ENCODE peak calls at places on chromosome 5, in four cellular contexts. Z is aorta, E is AG04450, F is neural progenitor cell. V is an unnamed sample.

GRCh38 chr5:11075010-11075860 is 314.2 kb upstream of the DAP start:
- DNase-seq in Z (no peak), E (no peak), F (peak), V (peak)

GRCh38 chr5:17221843-17222614 is 4.6 kb downstream of the BASP1 start:
- DNase-seq in E (no peak), F (peak), Z (no peak), V (no peak)

GRCh38 chr5:57215629-57216195 is 41.9 kb downstream of the GPBP1 start:
- DNase-seq in F (no peak), Z (no peak), E (no peak), V (no peak)

GRCh38 chr5:144143625-144144024 is 26.8 kb downstream of the YIPF5 start:
- DNase-seq in Z (no peak), E (no peak), F (no peak), V (no peak)

GRCh38 chr5:56757077-56757476 is 58.3 kb upstream of the MAP3K1 start:
- DNase-seq in F (no peak), E (no peak), Z (no peak), V (no peak)

GRCh38 chr5:9851458-9851857 is 221.3 kb upstream of the TAS2R1 start:
- DNase-seq in F (peak), E (peak), Z (no peak), V (no peak)

GRCh38 chr5:36897616-36898015 is 21.0 kb downstream of the NIPBL start:
- DNase-seq in E (no peak), F (no peak), Z (no peak), V (no peak)

GRCh38 chr5:176481659-176482213 is 33.6 kb downstream of the FAF2 start:
- DNase-seq in Z (no peak), E (no peak), F (no peak), V (no peak)

GRCh38 chr5:117333011-117333410 is 758.4 kb upstream of the SEMA6A start:
- DNase-seq in F (no peak), Z (no peak), E (no peak), V (no peak)

GRCh38 chr5:159735749-159736660 is 180.3 kb upstream of the ADRA1B start:
- DNase-seq in Z (no peak), F (no peak), E (no peak), V (no peak)

GRCh38 chr5:180026320-180026719 is 45.2 kb downstream of the RNF130 start:
- DNase-seq in Z (no peak), E (no peak), F (no peak), V (no peak)

GRCh38 chr5:40334242-40334635 is 345.5 kb upstream of the PTGER4 start:
- DNase-seq in E (no peak), Z (no peak), F (no peak), V (no peak)

GRCh38 chr5:100646011-100646410 is 110.8 kb downstream of the FAM174A start:
- DNase-seq in E (no peak), F (no peak), Z (no peak), V (no peak)

GRCh38 chr5:57681942-57682341 is 199.3 kb upstream of the ACTBL2 start:
- DNase-seq in E (no peak), F (no peak), Z (no peak), V (no peak)

GRCh38 chr5:134268919-134269318 is 43.0 kb upstream of the PPP2CA start:
- DNase-seq in F (no peak), E (no peak), Z (no peak), V (no peak)

GRCh38 chr5:7850241-7850532 is 746 bp downstream of the CFAP90 start:
- DNase-seq in F (no peak), Z (peak), E (no peak), V (peak)

GRCh38 chr5:7851617-7852289 is 820 bp upstream of the CFAP90 start:
- DNase-seq in E (no peak), F (no peak), Z (no peak), V (no peak)

GRCh38 chr5:7849531-7850240 is 1.2 kb downstream of the CFAP90 start:
- DNase-seq in Z (no peak), E (no peak), F (peak), V (peak)

GRCh38 chr5:7851240-7851592 is 283 bp upstream of the CFAP90 start:
- DNase-seq in E (no peak), F (no peak), Z (no peak), V (no peak)

GRCh38 chr5:7850533-7851239 is at the start of gene CFAP90:
- DNase-seq in E (no peak), Z (peak), F (peak), V (peak)
- H3K4me3 ChIP-seq in E (peak), Z (peak), F (peak), V (peak)

GRCh38 chr5:108260858-108261170 is 121.1 kb downstream of the FBXL17 start:
- DNase-seq in Z (no peak), E (no peak), F (no peak), V (no peak)
- H3K4me3 ChIP-seq in Z (no peak), E (no peak), F (no peak), V (no peak)

GRCh38 chr5:150670275-150670960 is 9.4 kb downstream of the MYOZ3 start:
- DNase-seq in E (no peak), Z (no peak), F (peak), V (no peak)

GRCh38 chr5:150670961-150671337 is 9.9 kb downstream of the MYOZ3 start:
- DNase-seq in E (no peak), F (no peak), Z (no peak), V (no peak)

GRCh38 chr5:150672237-150672883 is 11.3 kb downstream of the MYOZ3 start:
- DNase-seq in F (peak), Z (peak), E (no peak), V (peak)

GRCh38 chr5:150672884-150673275 is 11.8 kb downstream of the MYOZ3 start:
- DNase-seq in E (no peak), F (no peak), Z (no peak), V (no peak)

DNA sequence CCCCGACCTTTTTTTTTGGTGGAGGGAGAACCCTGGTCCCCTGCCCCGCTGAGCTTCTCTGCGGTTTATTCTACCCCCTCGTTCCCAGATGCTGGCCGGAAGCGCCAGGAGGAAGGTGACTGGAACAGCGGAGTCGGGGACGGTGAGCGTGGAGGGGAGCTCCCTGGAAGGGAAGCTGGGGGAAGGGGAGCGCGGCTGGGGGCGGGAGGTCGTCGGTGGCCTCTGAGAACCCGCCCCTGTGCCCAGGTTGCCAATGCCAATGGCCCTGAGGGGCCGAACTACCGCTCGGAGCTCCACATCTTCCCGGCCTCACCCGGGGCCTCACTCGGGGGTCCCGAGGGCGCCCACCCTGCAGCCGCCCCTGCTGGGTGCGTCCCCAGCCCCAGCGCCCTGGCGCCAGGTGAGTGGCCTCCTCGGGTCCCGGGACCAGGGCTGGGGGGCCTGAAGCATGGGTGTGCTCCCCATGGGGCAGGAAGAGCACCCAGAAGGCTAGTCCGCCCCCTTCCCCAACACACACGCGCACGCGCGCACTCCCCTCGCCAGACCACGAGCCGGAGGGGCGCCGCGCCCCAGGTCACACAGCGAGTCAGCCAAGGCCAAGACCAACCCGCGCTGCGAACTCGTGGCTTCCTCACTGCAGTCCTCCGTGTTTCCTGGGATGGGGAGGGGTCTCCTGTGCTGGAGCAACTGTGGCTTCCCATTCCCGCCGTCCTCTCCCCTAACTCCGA is 10.6 kb downstream of the MYOZ3 start:
- DNase-seq in Z (peak), F (peak), E (no peak), V (no peak)
- H3K4me3 ChIP-seq in Z (no peak), F (peak), E (peak), V (peak)

GRCh38 chr5:141250576-141250975 is 5.4 kb downstream of the PCDHB15 start:
- DNase-seq in F (peak), E (no peak), Z (no peak), V (no peak)

GRCh38 chr5:141241496-141241895 is 3.7 kb upstream of the PCDHB15 start:
- DNase-seq in E (no peak), Z (no peak), F (no peak), V (no peak)

DNA sequence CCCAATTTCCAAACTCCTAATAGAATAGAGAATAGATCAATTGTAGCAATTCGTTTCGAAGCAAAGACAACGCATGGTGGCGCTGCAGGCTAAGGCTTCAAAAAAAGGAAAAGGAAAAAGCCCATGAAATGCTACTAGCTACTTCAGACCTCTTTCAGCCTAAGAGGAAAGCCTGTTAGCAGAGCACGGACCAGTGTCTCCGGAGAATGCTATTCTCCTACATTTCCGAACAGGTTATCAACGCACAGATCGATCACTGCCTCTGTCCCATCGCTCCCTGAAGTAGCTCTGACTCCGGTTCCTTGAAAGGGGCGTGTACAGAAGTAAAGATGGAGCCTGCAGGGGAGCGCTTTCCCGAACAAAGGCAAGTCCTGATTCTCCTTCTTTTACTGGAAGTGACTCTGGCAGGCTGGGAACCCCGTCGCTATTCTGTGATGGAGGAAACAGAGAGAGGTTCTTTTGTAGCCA is at the start of gene PCDHB15:
- DNase-seq in Z (no peak), F (peak), E (no peak), V (no peak)
- H3K4me3 ChIP-seq in Z (peak), F (peak), E (peak), V (no peak)

GRCh38 chr5:124705577-124705976 is 40.9 kb downstream of the ZNF608 start:
- DNase-seq in F (no peak), E (no peak), Z (no peak), V (no peak)

GRCh38 chr5:124704594-124705284 is 41.7 kb downstream of the ZNF608 start:
- DNase-seq in Z (no peak), F (no peak), E (no peak), V (no peak)

GRCh38 chr5:124706729-124707361 is 39.6 kb downstream of the ZNF608 start:
- DNase-seq in Z (no peak), F (no peak), E (peak), V (peak)

GRCh38 chr5:124706041-124706440 is 40.4 kb downstream of the ZNF608 start:
- DNase-seq in Z (no peak), F (no peak), E (no peak), V (no peak)

GRCh38 chr5:124707516-124707915 is 38.9 kb downstream of the ZNF608 start:
- DNase-seq in Z (no peak), E (no peak), F (no peak), V (no peak)
- H3K4me3 ChIP-seq in Z (no peak), E (no peak), F (peak), V (peak)

DNA sequence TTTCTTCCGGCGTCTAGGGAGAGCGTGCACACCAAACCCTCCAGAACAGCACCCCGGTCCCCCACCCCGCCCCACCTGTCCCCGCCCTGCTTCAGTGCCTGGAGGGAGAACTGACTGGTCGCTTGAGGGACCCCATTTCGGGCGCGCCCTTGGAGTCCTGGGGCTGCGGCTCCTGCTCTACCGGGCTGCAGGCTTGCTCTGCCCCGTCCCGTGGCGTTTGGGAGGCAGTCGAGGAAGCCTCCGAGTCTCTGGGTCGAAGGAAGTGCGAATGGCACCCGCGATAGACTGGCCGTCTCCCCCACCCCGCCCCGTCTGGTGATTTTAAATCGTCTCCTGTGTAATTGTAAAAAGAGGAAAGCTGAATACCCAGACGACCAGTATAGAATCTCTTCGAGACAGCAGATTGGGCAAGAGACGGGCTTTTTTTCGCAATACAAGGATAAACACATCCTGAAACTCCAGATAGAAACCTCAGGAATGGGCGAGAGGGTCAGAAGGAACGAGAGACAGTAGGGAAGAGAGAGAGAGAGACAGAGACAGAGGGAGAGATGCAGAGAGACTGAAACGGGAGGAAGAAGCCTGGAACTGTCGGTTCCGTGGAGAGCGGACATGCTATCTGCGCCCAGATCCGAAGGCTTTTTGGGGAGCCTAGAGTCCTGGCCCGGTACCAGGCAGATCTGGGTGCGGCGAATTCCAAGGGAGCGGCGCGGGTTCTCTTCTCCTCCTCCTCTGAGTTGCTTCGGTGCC is 9.9 kb downstream of the PRDM6 start:
- DNase-seq in Z (no peak), F (peak), E (no peak), V (peak)
- H3K4me3 ChIP-seq in Z (peak), F (peak), E (no peak), V (peak)

GRCh38 chr5:108557686-108558085 is 175.8 kb upstream of the FBXL17 start:
- DNase-seq in Z (no peak), E (no peak), F (no peak), V (no peak)

GRCh38 chr5:108561416-108562204 is 179.7 kb upstream of the FBXL17 start:
- DNase-seq in E (no peak), F (no peak), Z (no peak), V (no peak)

GRCh38 chr5:108564441-108564840 is 182.5 kb upstream of the FBXL17 start:
- DNase-seq in Z (no peak), F (no peak), E (no peak), V (no peak)

GRCh38 chr5:108562205-108562454 is 180.2 kb upstream of the FBXL17 start:
- DNase-seq in E (no peak), F (no peak), Z (no peak), V (no peak)

DNA sequence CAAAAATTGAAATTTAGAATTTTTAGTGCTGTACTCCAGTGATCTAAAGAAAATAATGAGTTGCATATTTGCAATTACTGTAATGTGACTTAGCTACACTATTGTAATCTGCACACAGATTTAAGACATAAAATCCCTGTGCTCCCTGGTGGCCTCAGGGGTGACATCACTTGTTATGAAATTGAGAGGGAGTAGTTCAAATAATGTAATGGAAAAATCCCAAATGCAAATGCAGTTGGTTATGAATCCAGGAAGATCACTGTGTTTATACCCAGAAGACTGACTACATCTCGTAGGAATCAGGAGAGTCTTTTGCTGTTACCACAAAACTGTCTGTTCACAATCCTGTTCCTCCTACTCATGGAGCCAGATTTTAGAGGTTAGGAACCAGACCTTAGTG is 178.7 kb upstream of the FBXL17 start:
- DNase-seq in F (no peak), E (peak), Z (peak), V (no peak)
- H3K4me3 ChIP-seq in F (no peak), E (no peak), Z (no peak), V (no peak)

GRCh38 chr5:115895821-115896220 is 54.1 kb downstream of the AP3S1 start:
- DNase-seq in E (no peak), Z (no peak), F (no peak), V (no peak)
- H3K4me3 ChIP-seq in E (peak), Z (no peak), F (no peak), V (no peak)

GRCh38 chr5:79074641-79075040 is 5.1 kb downstream of the BHMT2 start:
- DNase-seq in Z (no peak), E (peak), F (no peak), V (no peak)

GRCh38 chr5:79069488-79070001 is at the start of the genes BHMT2 and DMGDH:
- DNase-seq in Z (peak), F (no peak), E (no peak), V (peak)

GRCh38 chr5:79075646-79076426 is 6.3 kb downstream of the BHMT2 start:
- DNase-seq in F (no peak), Z (no peak), E (no peak), V (no peak)

DNA sequence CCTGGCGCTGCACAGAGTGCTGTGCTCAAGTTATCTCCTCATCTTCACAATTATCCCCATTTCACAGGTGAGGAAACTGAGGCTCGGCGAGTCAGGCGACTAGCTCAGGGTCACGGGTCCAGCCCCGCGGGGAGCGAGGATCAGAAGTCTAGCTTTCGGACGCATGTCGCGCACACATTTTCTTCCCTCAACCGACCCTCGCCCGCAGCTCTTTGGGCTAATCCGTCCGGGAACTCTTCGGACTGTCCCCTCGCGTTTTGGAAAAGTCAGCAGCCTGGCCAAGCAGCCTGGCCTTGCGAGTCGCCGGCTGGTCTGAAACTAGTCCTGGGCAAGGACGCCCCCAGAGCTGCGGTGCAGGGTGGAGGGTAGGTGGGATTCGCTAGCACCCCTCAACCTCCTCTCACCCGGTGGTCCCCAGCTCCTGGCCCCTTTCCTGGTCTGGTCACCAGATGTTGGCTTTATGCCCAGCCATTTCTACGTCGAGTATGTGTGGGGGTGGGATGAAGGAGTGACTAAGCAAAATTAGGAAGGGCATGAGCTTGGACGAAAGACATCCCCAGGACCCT is 518 bp downstream of the BHMT2 start:
- DNase-seq in E (no peak), F (no peak), Z (peak), V (no peak)
- H3K4me3 ChIP-seq in E (peak), F (no peak), Z (peak), V (peak)